ENCODE peak calls at places on chromosomes 6 and 20, in five cellular contexts. U is upper lobe of right lung, T is A549, Z is dorsolateral prefrontal cortex, V is esophagus squamous epithelium. S is an unnamed sample.

GRCh38 chr6:117555882-117556498 is 46.3 kb downstream of the GOPC start:
- DNase-seq in U (no peak), T (no peak), Z (no peak), V (no peak), S (no peak)

GRCh38 chr6:85449388-85449817 is 480 bp upstream of the NT5E start:
- DNase-seq in U (no peak), T (peak; percentile 28), Z (peak; percentile 52), V (no peak), S (no peak)

GRCh38 chr6:119661628-119662027 is 312.1 kb upstream of the MAN1A1 start:
- DNase-seq in U (no peak), T (no peak), Z (no peak), V (no peak), S (no peak)

GRCh38 chr6:43124481-43124880 is 46.6 kb upstream of the SRF start:
- DNase-seq in U (no peak), T (no peak), Z (no peak), V (no peak), S (no peak)

GRCh38 chr6:87196275-87196842 is 41.0 kb downstream of the ZNF292 start:
- DNase-seq in U (no peak), T (no peak), Z (no peak), V (no peak), S (no peak)

GRCh38 chr20:40962733-40963504 is 65.7 kb upstream of the TOP1 start:
- DNase-seq in U (peak; percentile 78), T (peak; percentile 82), Z (peak; percentile 70), V (no peak), S (peak; percentile 73)

GRCh38 chr6:137001287-137001976 is 43.3 kb downstream of the IL20RA start:
- DNase-seq in U (no peak), T (peak; percentile 31), Z (no peak), V (no peak), S (no peak)

GRCh38 chr6:20203561-20204528 is 8.4 kb downstream of the MBOAT1 start:
- DNase-seq in U (no peak), T (no peak), Z (no peak), V (no peak), S (no peak)

GRCh38 chr6:81515562-81516453 is 236.7 kb downstream of the TENT5A start:
- DNase-seq in U (no peak), T (no peak), Z (no peak), V (no peak), S (no peak)

GRCh38 chr20:36951977-36952738 is 650 bp upstream of the SAMHD1 start:
- DNase-seq in U (no peak), T (no peak), Z (no peak), V (no peak), S (no peak)

GRCh38 chr6:159766923-159767322 is 5.1 kb downstream of the ACAT2 start:
- DNase-seq in U (no peak), T (no peak), Z (no peak), V (no peak), S (no peak)

GRCh38 chr20:36575066-36575743 is 1.8 kb downstream of the TGIF2 start:
- DNase-seq in U (peak; percentile 68), T (peak; percentile 46), Z (no peak), V (no peak), S (peak; percentile 59)

GRCh38 chr20:63306673-63307537 is 13.9 kb downstream of the COL20A1 start:
- DNase-seq in U (no peak), T (no peak), Z (no peak), V (no peak), S (no peak)

GRCh38 chr6:135181333-135182119 is 418 bp downstream of the MYB start:
- DNase-seq in U (no peak), T (no peak), Z (no peak), V (no peak), S (no peak)

GRCh38 chr6:125002090-125002741 is 40.0 kb downstream of the RNF217 start:
- DNase-seq in U (no peak), T (no peak), Z (no peak), V (no peak), S (no peak)

GRCh38 chr20:33566781-33567603 is 77.1 kb downstream of the CBFA2T2 start:
- DNase-seq in U (no peak), T (no peak), Z (no peak), V (no peak), S (no peak)

GRCh38 chr20:33570743-33571142 is 80.8 kb downstream of the CBFA2T2 start:
- DNase-seq in U (no peak), T (no peak), Z (no peak), V (no peak), S (no peak)

GRCh38 chr20:33568378-33569289 is 78.7 kb downstream of the CBFA2T2 start:
- DNase-seq in U (no peak), T (no peak), Z (peak; percentile 76), V (no peak), S (no peak)

GRCh38 chr20:33569290-33570094 is 79.6 kb downstream of the CBFA2T2 start:
- DNase-seq in U (no peak), T (no peak), Z (no peak), V (no peak), S (no peak)

GRCh38 chr20:33567949-33568348 is 78.1 kb downstream of the CBFA2T2 start:
- DNase-seq in U (no peak), T (no peak), Z (no peak), V (no peak), S (no peak)
- H3K4me3 ChIP-seq in U (no peak overlapping the region), T (no peak overlapping the region), Z (no peak overlapping the region), V (no peak overlapping the region), S (no peak overlapping the region)

DNA sequence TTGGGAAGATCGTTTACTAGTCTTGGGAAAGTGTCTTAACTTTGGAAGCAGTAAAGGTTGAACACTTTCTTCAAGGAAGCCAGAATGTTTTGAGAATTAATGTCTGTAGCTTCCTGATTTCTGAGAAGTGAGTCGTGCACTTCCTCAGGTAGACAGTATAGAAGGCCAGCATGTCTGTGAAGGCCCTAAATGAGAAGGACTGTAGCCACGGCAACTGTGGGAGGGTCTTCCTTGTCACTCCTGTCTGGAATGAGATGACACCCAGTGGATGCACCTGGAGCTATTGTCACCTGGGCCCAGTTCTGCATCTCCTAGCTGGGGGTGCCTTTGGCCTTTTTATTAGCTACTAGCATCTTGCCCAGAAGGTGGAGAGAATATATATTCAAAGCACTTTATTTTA is 8.8 kb downstream of the STX16 start:
- DNase-seq in U (no peak), T (no peak), Z (no peak), V (no peak), S (no peak)
- TF ChIP-seq CTCF in U (no peak), T (no peak), Z (no peak), V (no peak), S (no peak)

GRCh38 chr6:15551262-15551661 is 111.6 kb downstream of the DTNBP1 start:
- DNase-seq in U (no peak), T (no peak), Z (no peak), V (no peak), S (no peak)
- H3K27ac ChIP-seq in U (no peak overlapping the region), T (no peak overlapping the region), Z (no peak overlapping the region), V (no peak overlapping the region), S (peak overlapping the region; percentile 5)

GRCh38 chr6:79377047-79377446 is 142.6 kb upstream of the HMGN3 start:
- DNase-seq in U (no peak), T (no peak), Z (no peak), V (no peak), S (no peak)

GRCh38 chr6:79377830-79378460 is 143.5 kb upstream of the HMGN3 start:
- DNase-seq in U (no peak), T (no peak), Z (no peak), V (no peak), S (peak; percentile 42)

GRCh38 chr6:79373880-79374279 is 139.4 kb upstream of the HMGN3 start:
- DNase-seq in U (no peak), T (no peak), Z (no peak), V (no peak), S (no peak)

GRCh38 chr6:79374308-79374707 is 139.8 kb upstream of the HMGN3 start:
- DNase-seq in U (no peak), T (no peak), Z (no peak), V (no peak), S (no peak)

GRCh38 chr6:79375635-79376425 is 141.3 kb upstream of the HMGN3 start:
- DNase-seq in U (no peak), T (no peak), Z (no peak), V (no peak), S (no peak)
- H3K4me3 ChIP-seq in U (no peak overlapping the region), T (no peak overlapping the region), Z (no peak overlapping the region), V (no peak overlapping the region), S (no peak overlapping the region)